ENCODE peak calls at places on chromosomes 4 and X, in ten cellular contexts. R, H, Q, B, U, M, X, V, E and P are unnamed samples.

GRCh38 chrX:24376403-24376802 is 16.0 kb downstream of the SUPT20HL1 start:
- DNase-seq in R (no peak), H (no peak), Q (no peak), B (no peak), U (no peak), M (no peak), X (no peak), V (no peak), E (no peak), P (no peak)

GRCh38 chr4:125315571-125316390 is 1.0 kb downstream of the FAT4 start:
- DNase-seq in R (peak), H (peak), Q (peak), B (no peak), U (peak), M (no peak), X (peak), V (peak), E (no peak), P (peak)

GRCh38 chr4:180923476-180923875 is 1319.7 kb upstream of the TENM3 start:
- DNase-seq in R (no peak), H (no peak), Q (no peak), B (no peak), U (no peak), M (no peak), X (no peak), V (no peak), E (no peak), P (no peak)

GRCh38 chr4:86223472-86223871 is 136.4 kb downstream of the MAPK10 start:
- DNase-seq in R (peak), H (no peak), Q (no peak), B (peak), U (no peak), M (no peak), X (no peak), V (no peak), E (no peak), P (no peak)

GRCh38 chrX:153944140-153944799 is at the start of gene RENBP:
- DNase-seq in R (no peak), H (no peak), Q (peak), B (no peak), U (peak), M (no peak), X (no peak), V (peak), E (no peak), P (no peak)

GRCh38 chr4:83191026-83191425 is 76.5 kb upstream of the PLAC8 start:
- DNase-seq in R (no peak), H (no peak), Q (no peak), B (no peak), U (no peak), M (no peak), X (no peak), V (no peak), E (no peak), P (no peak)

GRCh38 chrX:9670136-9670905 is 95.3 kb downstream of the GPR143 start:
- DNase-seq in R (peak), H (no peak), Q (no peak), B (no peak), U (no peak), M (no peak), X (no peak), V (no peak), E (no peak), P (no peak)

GRCh38 chrX:27915617-27916016 is 65.6 kb downstream of the DCAF8L1 start:
- DNase-seq in R (peak), H (no peak), Q (no peak), B (no peak), U (no peak), M (no peak), X (no peak), V (no peak), E (no peak), P (no peak)

GRCh38 chrX:49876750-49877149 is 2.5 kb upstream of the USP27X start:
- DNase-seq in R (peak), H (no peak), Q (no peak), B (no peak), U (no peak), M (no peak), X (peak), V (no peak), E (peak), P (peak)

GRCh38 chr4:97953171-97953570 is 190.1 kb downstream of the STPG2 start:
- DNase-seq in R (no peak), H (no peak), Q (no peak), B (no peak), U (no peak), M (no peak), X (no peak), V (no peak), E (no peak), P (no peak)

GRCh38 chr4:122914292-122914904 is 8.0 kb downstream of the NUDT6 start:
- DNase-seq in R (peak), H (no peak), Q (no peak), B (no peak), U (no peak), M (no peak), X (no peak), V (no peak), E (no peak), P (no peak)

GRCh38 chr4:48470570-48470969 is 12.6 kb upstream of the SLC10A4 start:
- DNase-seq in R (no peak), H (no peak), Q (no peak), B (no peak), U (no peak), M (no peak), X (no peak), V (no peak), E (no peak), P (no peak)

GRCh38 chrX:130874751-130875150 is 28.3 kb downstream of the ENOX2 start:
- DNase-seq in R (no peak), H (no peak), Q (no peak), B (no peak), U (no peak), M (no peak), X (no peak), V (no peak), E (no peak), P (no peak)

GRCh38 chr4:16573744-16574143 is 324.7 kb downstream of the LDB2 start:
- DNase-seq in R (no peak), H (no peak), Q (no peak), B (no peak), U (peak), M (no peak), X (no peak), V (no peak), E (no peak), P (no peak)

GRCh38 chr4:186752310-186752709 is 28.7 kb upstream of the FAT1 start:
- DNase-seq in R (no peak), H (no peak), Q (no peak), B (no peak), U (no peak), M (no peak), X (no peak), V (no peak), E (no peak), P (no peak)

GRCh38 chr4:40573593-40574311 is 55.9 kb downstream of the RBM47 start:
- DNase-seq in R (no peak), H (no peak), Q (no peak), B (no peak), U (no peak), M (no peak), X (no peak), V (no peak), E (no peak), P (no peak)

GRCh38 chr4:40575846-40576245 is 53.8 kb downstream of the RBM47 start:
- DNase-seq in R (no peak), H (no peak), Q (no peak), B (no peak), U (no peak), M (no peak), X (no peak), V (no peak), E (no peak), P (no peak)

GRCh38 chr4:40579983-40580382 is 49.7 kb downstream of the RBM47 start:
- DNase-seq in R (peak), H (no peak), Q (no peak), B (no peak), U (no peak), M (no peak), X (no peak), V (no peak), E (no peak), P (no peak)

GRCh38 chr4:40577588-40578253 is 51.9 kb downstream of the RBM47 start:
- DNase-seq in R (no peak), H (no peak), Q (no peak), B (no peak), U (no peak), M (no peak), X (no peak), V (no peak), E (no peak), P (no peak)

DNA sequence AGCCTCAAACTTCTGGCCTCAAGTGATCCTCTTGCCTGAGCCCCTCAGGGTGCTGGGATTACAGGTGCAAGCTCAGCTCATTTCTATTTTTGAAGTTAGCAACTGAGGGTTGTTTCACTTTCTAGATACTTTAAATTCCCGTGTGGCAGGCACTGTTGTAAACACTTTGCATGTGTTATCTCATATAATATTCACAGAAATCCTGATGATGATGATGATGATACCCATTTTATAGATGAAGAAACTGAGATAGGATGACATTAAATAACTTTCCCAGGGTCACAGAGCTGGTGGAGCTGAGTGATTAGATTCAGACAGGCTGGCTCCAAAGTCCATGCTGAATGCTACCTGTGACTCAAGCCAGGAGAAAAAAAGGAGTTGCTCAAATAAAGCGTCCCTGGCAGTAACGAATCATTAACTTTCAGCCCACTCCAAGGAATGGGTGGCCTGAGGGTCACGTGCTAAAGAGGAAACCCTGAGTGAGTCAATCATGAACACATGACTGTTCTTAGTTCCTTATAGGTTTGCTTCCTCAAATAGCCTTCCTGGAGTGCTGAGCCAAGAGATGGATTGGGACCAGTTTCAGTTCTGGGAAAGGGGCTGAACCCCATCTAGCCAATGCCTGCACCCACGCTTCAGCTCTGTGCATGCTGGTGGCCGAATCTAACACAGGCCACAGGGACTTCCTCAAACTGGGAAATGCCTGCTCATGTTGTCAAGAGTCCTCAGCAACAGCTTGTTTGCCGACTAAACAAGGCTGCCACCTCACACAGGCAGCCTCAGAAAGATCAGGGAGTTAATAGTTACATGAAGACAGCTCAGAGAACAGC is 52.8 kb downstream of the RBM47 start:
- DNase-seq in R (peak), H (peak), Q (peak), B (no peak), U (peak), M (peak), X (peak), V (peak), E (no peak), P (peak)
- TF ChIP-seq POLR2A in R (no peak), H (no peak), Q (no peak), B (no peak), U (no peak), M (no peak), X (no peak), V (no peak), E (no peak), P (no peak)

GRCh38 chrX:21989415-21989814 is 42.7 kb upstream of the PHEX start:
- DNase-seq in R (no peak), H (no peak), Q (no peak), B (no peak), U (no peak), M (no peak), X (no peak), V (no peak), E (no peak), P (no peak)
- TF ChIP-seq POLR2A in R (no peak), H (no peak), Q (no peak), B (no peak), U (no peak), M (no peak), X (no peak), V (no peak), E (no peak), P (no peak)

GRCh38 chr4:931194-931959 is 739 bp downstream of the GAK start:
- DNase-seq in R (no peak), H (no peak), Q (peak), B (no peak), U (no peak), M (peak), X (peak), V (no peak), E (no peak), P (no peak)
- TF ChIP-seq POLR2A in R (no peak), H (no peak), Q (no peak), B (no peak), U (no peak), M (no peak), X (no peak), V (no peak), E (no peak), P (no peak)

DNA sequence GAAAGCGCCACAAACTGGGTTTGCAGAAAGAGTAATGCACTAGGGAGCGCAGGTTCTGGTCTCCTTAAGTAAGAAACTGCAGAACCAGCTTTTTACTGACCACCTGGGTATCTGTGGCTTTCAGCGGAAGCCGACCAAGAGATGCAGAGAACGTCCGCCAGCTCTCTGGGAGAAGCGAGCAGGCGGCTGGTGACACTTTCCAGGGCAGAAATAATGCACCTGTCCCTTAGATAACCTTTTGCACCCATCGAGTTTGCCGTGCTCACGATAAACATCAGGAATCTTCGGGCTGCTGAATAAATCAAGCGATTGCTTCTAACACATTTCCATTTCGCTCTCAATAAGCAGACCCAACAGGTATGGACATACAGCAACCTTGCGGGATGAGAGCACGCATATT is 3.5 kb downstream of the ATOH1 start:
- DNase-seq in R (no peak), H (no peak), Q (no peak), B (no peak), U (no peak), M (no peak), X (no peak), V (no peak), E (no peak), P (no peak)
- TF ChIP-seq POLR2A in R (no peak), H (no peak), Q (no peak), B (no peak), U (no peak), M (no peak), X (no peak), V (no peak), E (no peak), P (no peak)